ENCODE peak calls at places on chromosomes 2 and 18, in ten cellular contexts. T is ELF-1; C is neural progenitor cell; P is EL; H is LoVo; I is CD8-positive, alpha-beta memory T cell; Y is hepatic stellate cell; O is COR-L47; V is effector memory CD4-positive, alpha-beta T cell; R is WERI-Rb-1. M is an unnamed sample.

GRCh38 chr2:171394164-171394725 is 39.5 kb downstream of the METTL8 start:
- DNase-seq in T (no peak), H (no peak), C (no peak), P (no peak), I (no peak), V (no peak), Y (no peak), R (no peak), O (no peak), M (no peak)

GRCh38 chr2:86671304-86671981 is 47.8 kb upstream of the RNF103 start:
- DNase-seq in C (no peak), H (no peak), O (no peak), I (no peak), P (peak; percentile 13), T (no peak), V (no peak), R (no peak), Y (no peak), M (no peak)

GRCh38 chr2:48968011-48968410 is 186.3 kb downstream of the FSHR start:
- DNase-seq in C (no peak), O (no peak), H (no peak), P (no peak), V (no peak), T (no peak), Y (no peak), R (peak; percentile 60), I (no peak), M (no peak)

GRCh38 chr18:9201224-9201623 is 64.6 kb downstream of the ANKRD12 start:
- DNase-seq in C (no peak), T (no peak), Y (no peak), R (no peak), P (no peak), H (no peak), O (no peak), I (no peak), V (no peak), M (no peak)

GRCh38 chr2:55511508-55512124 is 7.9 kb upstream of the CFAP36 start:
- DNase-seq in R (peak; percentile 46), C (peak; percentile 64), I (no peak), P (peak; percentile 50), Y (peak; percentile 22), T (peak; percentile 68), H (peak; percentile 53), O (peak; percentile 10), V (no peak), M (peak; percentile 45)

GRCh38 chr2:144516981-144517824 is 2.7 kb downstream of the ZEB2 start:
- DNase-seq in T (peak; percentile 53), Y (peak; percentile 83), R (peak; percentile 41), V (peak; percentile 31), I (peak; percentile 84), O (peak; percentile 36), P (peak; percentile 95), H (no peak), C (peak; percentile 67), M (peak; percentile 26)

GRCh38 chr18:57296336-57296735 is 56.0 kb upstream of the ST8SIA3 start:
- DNase-seq in C (no peak), H (no peak), Y (no peak), P (no peak), V (no peak), I (no peak), O (no peak), T (no peak), R (no peak), M (no peak)

GRCh38 chr2:9228781-9229469 is 22.3 kb downstream of the ASAP2 start:
- DNase-seq in V (no peak), P (no peak), T (no peak), R (no peak), H (no peak), Y (no peak), O (no peak), C (no peak), I (no peak), M (no peak)

GRCh38 chr2:66581461-66582363 is 146.8 kb downstream of the MEIS1 start:
- DNase-seq in O (no peak), T (peak; percentile 74), P (peak; percentile 59), Y (peak; percentile 57), R (no peak), H (no peak), V (no peak), I (no peak), C (peak; percentile 61), M (no peak)

GRCh38 chr2:46388873-46389272 is 90.5 kb upstream of the TMEM247 start:
- DNase-seq in I (no peak), C (no peak), P (no peak), T (no peak), V (no peak), O (no peak), H (no peak), R (no peak), Y (no peak), M (no peak)

GRCh38 chr18:616380-616995 is 19.7 kb downstream of the CLUL1 start:
- DNase-seq in C (peak; percentile 47), R (no peak), T (no peak), V (no peak), Y (peak; percentile 14), H (peak; percentile 62), P (peak; percentile 55), O (peak; percentile 52), I (no peak), M (peak; percentile 21)

GRCh38 chr2:140185076-140185475 is 1404.9 kb upstream of the NXPH2 start:
- DNase-seq in Y (no peak), T (no peak), R (no peak), H (no peak), I (no peak), P (no peak), C (no peak), V (no peak), O (no peak), M (no peak)

GRCh38 chr2:160649698-160650097 is 156.1 kb upstream of the RBMS1 start:
- DNase-seq in O (no peak), R (no peak), C (no peak), H (no peak), Y (no peak), P (no peak), V (no peak), I (no peak), T (no peak), M (no peak)

GRCh38 chr2:144467479-144468210 is 52.3 kb downstream of the ZEB2 start:
- DNase-seq in I (no peak), Y (no peak), P (no peak), O (no peak), T (no peak), V (no peak), C (peak; percentile 51), R (no peak), H (no peak), M (no peak)

GRCh38 chr2:132668189-132668833 is 1.7 kb downstream of the LYPD1 start:
- DNase-seq in C (peak; percentile 76), Y (no peak), H (no peak), I (no peak), T (peak; percentile 62), V (no peak), R (peak; percentile 65), P (peak; percentile 28), O (no peak), M (peak; percentile 74)

GRCh38 chr2:182792441-182792840 is 74.0 kb downstream of the FRZB start:
- DNase-seq in H (no peak), I (no peak), V (no peak), P (no peak), Y (no peak), T (no peak), R (no peak), C (no peak), O (no peak), M (no peak)

GRCh38 chr2:161415467-161416293 is 417 bp upstream of the TBR1 start:
- DNase-seq in H (no peak), P (no peak), R (peak; percentile 53), V (no peak), C (no peak), I (no peak), Y (no peak), T (peak; percentile 27), O (peak; percentile 56), M (no peak)

GRCh38 chr2:218152777-218153176 is 14.0 kb downstream of the CXCR1 start:
- DNase-seq in I (no peak), R (no peak), V (no peak), P (no peak), H (peak; percentile 59), C (no peak), T (no peak), Y (no peak), O (no peak), M (peak; percentile 41)

GRCh38 chr2:24530796-24531195 is 39.7 kb downstream of the NCOA1 start:
- DNase-seq in I (no peak), V (no peak), O (no peak), H (no peak), T (no peak), P (no peak), R (no peak), C (no peak), Y (no peak), M (no peak)

GRCh38 chr2:148876589-148877402 is 1.8 kb downstream of the KIF5C start:
- DNase-seq in T (peak; percentile 97), H (no peak), P (peak; percentile 7), V (peak; percentile 62), O (peak; percentile 90), Y (no peak), C (peak; percentile 95), I (peak; percentile 78), R (peak; percentile 45), M (peak; percentile 47)

GRCh38 chr2:102436284-102436683 is 13.3 kb downstream of the IL18RAP start:
- DNase-seq in V (peak; percentile 4), H (no peak), P (peak; percentile 3), O (no peak), Y (no peak), I (no peak), T (no peak), C (no peak), R (no peak), M (no peak)

GRCh38 chr18:77057043-77057442 is 75.5 kb downstream of the MBP start:
- DNase-seq in O (no peak), C (no peak), R (no peak), T (no peak), I (no peak), H (no peak), Y (no peak), V (no peak), P (no peak), M (no peak)

GRCh38 chr2:128600606-128601297 is 282.1 kb upstream of the HS6ST1 start:
- DNase-seq in C (no peak), H (no peak), T (no peak), R (no peak), P (no peak), Y (no peak), I (no peak), O (no peak), V (no peak), M (no peak)

GRCh38 chr2:30239308-30240161 is 8.2 kb downstream of the LBH start:
- DNase-seq in O (peak; percentile 21), R (peak; percentile 84), Y (peak; percentile 82), P (peak; percentile 60), H (peak; percentile 65), V (peak; percentile 64), I (peak; percentile 82), C (peak; percentile 69), T (peak; percentile 79), M (peak; percentile 58)

GRCh38 chr18:58581265-58581664 is 47.6 kb downstream of the ALPK2 start:
- DNase-seq in H (peak; percentile 49), I (no peak), O (no peak), V (no peak), R (no peak), T (peak; percentile 84), C (no peak), P (peak; percentile 98), Y (peak; percentile 42), M (no peak)

GRCh38 chr2:233012301-233012971 is 620 bp downstream of the NGEF start:
- DNase-seq in C (no peak), O (no peak), R (no peak), P (no peak), H (no peak), Y (no peak), I (no peak), T (no peak), V (no peak), M (no peak)